ENCODE peak calls at places on chromosome X, in eight cellular contexts. One of them, this sample, is unnamed.

GRCh38 chrX:41730101-41730500 is 6.1 kb downstream of the GPR82 start:
- DNase-seq in PC-3: no peak
- DNase-seq in mammary epithelial cell: no peak
- DNase-seq in GM23338: no peak
- DNase-seq in mesenchymal stem cell: peak; percentile 57
- DNase-seq in H9: no peak
- DNase-seq in SK-N-SH: no peak
- DNase-seq in HCT116: no peak
- DNase-seq in this sample: no peak

GRCh38 chrX:129655547-129656248 is 942 bp upstream of the APLN start:
- DNase-seq in PC-3: peak; percentile 56
- DNase-seq in HCT116: no peak
- DNase-seq in H9: peak; percentile 59
- DNase-seq in mammary epithelial cell: peak; percentile 23
- DNase-seq in SK-N-SH: no peak
- DNase-seq in mesenchymal stem cell: peak; percentile 32
- DNase-seq in GM23338: peak; percentile 55
- DNase-seq in this sample: peak; percentile 67

GRCh38 chrX:134999469-134999868 is 8.7 kb downstream of the SMIM10 start:
- DNase-seq in mammary epithelial cell: peak; percentile 19
- DNase-seq in HCT116: peak; percentile 51
- DNase-seq in SK-N-SH: peak; percentile 45
- DNase-seq in PC-3: peak; percentile 73
- DNase-seq in mesenchymal stem cell: peak; percentile 56
- DNase-seq in H9: no peak
- DNase-seq in GM23338: peak; percentile 43
- DNase-seq in this sample: peak; percentile 38

GRCh38 chrX:110561036-110561435 is 202.4 kb downstream of the RTL9 start:
- DNase-seq in HCT116: no peak
- DNase-seq in SK-N-SH: no peak
- DNase-seq in PC-3: peak; percentile 21
- DNase-seq in mesenchymal stem cell: no peak
- DNase-seq in mammary epithelial cell: no peak
- DNase-seq in H9: no peak
- DNase-seq in GM23338: no peak
- DNase-seq in this sample: no peak

GRCh38 chrX:44915361-44915868 is 42.4 kb downstream of the KDM6A start:
- DNase-seq in GM23338: no peak
- DNase-seq in PC-3: no peak
- DNase-seq in H9: no peak
- DNase-seq in SK-N-SH: peak; percentile 54
- DNase-seq in mesenchymal stem cell: peak; percentile 20
- DNase-seq in HCT116: no peak
- DNase-seq in mammary epithelial cell: no peak
- DNase-seq in this sample: peak; percentile 6

GRCh38 chrX:41711021-41711667 is 12.8 kb upstream of the GPR82 start:
- DNase-seq in PC-3: no peak
- DNase-seq in HCT116: no peak
- DNase-seq in GM23338: no peak
- DNase-seq in SK-N-SH: no peak
- DNase-seq in mammary epithelial cell: no peak
- DNase-seq in H9: no peak
- DNase-seq in mesenchymal stem cell: no peak
- DNase-seq in this sample: peak; percentile 30

GRCh38 chrX:154459843-154460242 is 1.8 kb downstream of the PLXNA3 start:
- DNase-seq in SK-N-SH: peak; percentile 74
- DNase-seq in mammary epithelial cell: no peak
- DNase-seq in H9: no peak
- DNase-seq in GM23338: no peak
- DNase-seq in PC-3: no peak
- DNase-seq in HCT116: no peak
- DNase-seq in mesenchymal stem cell: no peak
- DNase-seq in this sample: no peak

GRCh38 chrX:11352296-11352741 is 59.1 kb downstream of the AMELX start:
- DNase-seq in GM23338: no peak
- DNase-seq in mesenchymal stem cell: no peak
- DNase-seq in SK-N-SH: no peak
- DNase-seq in PC-3: peak; percentile 6
- DNase-seq in mammary epithelial cell: no peak
- DNase-seq in H9: no peak
- DNase-seq in HCT116: no peak
- DNase-seq in this sample: no peak

GRCh38 chrX:107935200-107935599 is 47.0 kb downstream of the TEX13B start:
- DNase-seq in mammary epithelial cell: peak; percentile 73
- DNase-seq in HCT116: no peak
- DNase-seq in SK-N-SH: no peak
- DNase-seq in H9: no peak
- DNase-seq in GM23338: peak; percentile 5
- DNase-seq in PC-3: peak; percentile 44
- DNase-seq in mesenchymal stem cell: peak; percentile 22
- DNase-seq in this sample: peak; percentile 1

GRCh38 chrX:133856819-133857218 is 128.6 kb downstream of the GPC3 start:
- DNase-seq in PC-3: no peak
- DNase-seq in mesenchymal stem cell: no peak
- DNase-seq in H9: no peak
- DNase-seq in mammary epithelial cell: no peak
- DNase-seq in HCT116: no peak
- DNase-seq in GM23338: no peak
- DNase-seq in SK-N-SH: no peak
- DNase-seq in this sample: peak; percentile 6

GRCh38 chrX:35166023-35166422 is 223.4 kb downstream of the FAM47B start:
- DNase-seq in mesenchymal stem cell: peak; percentile 13
- DNase-seq in SK-N-SH: no peak
- DNase-seq in HCT116: no peak
- DNase-seq in PC-3: no peak
- DNase-seq in GM23338: no peak
- DNase-seq in mammary epithelial cell: no peak
- DNase-seq in H9: no peak
- DNase-seq in this sample: no peak

GRCh38 chrX:31223817-31224216 is 152.0 kb upstream of the FTHL17 start:
- DNase-seq in SK-N-SH: no peak
- DNase-seq in GM23338: no peak
- DNase-seq in PC-3: no peak
- DNase-seq in HCT116: no peak
- DNase-seq in H9: no peak
- DNase-seq in mammary epithelial cell: peak; percentile 83
- DNase-seq in mesenchymal stem cell: peak; percentile 80
- DNase-seq in this sample: no peak

GRCh38 chrX:142134533-142134932 is 70.6 kb downstream of the MAGEC2 start:
- DNase-seq in mesenchymal stem cell: no peak
- DNase-seq in GM23338: no peak
- DNase-seq in SK-N-SH: no peak
- DNase-seq in HCT116: no peak
- DNase-seq in H9: no peak
- DNase-seq in mammary epithelial cell: no peak
- DNase-seq in PC-3: no peak
- DNase-seq in this sample: peak; percentile 0

GRCh38 chrX:23118890-23119527 is 119.2 kb downstream of the DDX53 start:
- DNase-seq in mammary epithelial cell: no peak
- DNase-seq in mesenchymal stem cell: no peak
- DNase-seq in SK-N-SH: no peak
- DNase-seq in H9: peak; percentile 40
- DNase-seq in GM23338: peak; percentile 8
- DNase-seq in PC-3: peak; percentile 87
- DNase-seq in HCT116: no peak
- DNase-seq in this sample: peak; percentile 41

GRCh38 chrX:38282044-38282443 is 45.3 kb downstream of the RPGR start:
- DNase-seq in H9: no peak
- DNase-seq in mesenchymal stem cell: peak; percentile 13
- DNase-seq in SK-N-SH: no peak
- DNase-seq in PC-3: peak; percentile 7
- DNase-seq in HCT116: no peak
- DNase-seq in mammary epithelial cell: no peak
- DNase-seq in GM23338: peak; percentile 30
- DNase-seq in this sample: peak; percentile 18

GRCh38 chrX:54230440-54231148 is 47.5 kb upstream of the FAM120C start:
- DNase-seq in GM23338: peak; percentile 0
- DNase-seq in H9: no peak
- DNase-seq in PC-3: no peak
- DNase-seq in mesenchymal stem cell: peak; percentile 3
- DNase-seq in HCT116: no peak
- DNase-seq in mammary epithelial cell: no peak
- DNase-seq in SK-N-SH: no peak
- DNase-seq in this sample: peak; percentile 22

GRCh38 chrX:49627030-49627777 is 28.4 kb downstream of the GAGE1 start:
- DNase-seq in SK-N-SH: peak; percentile 52
- DNase-seq in HCT116: peak; percentile 51
- DNase-seq in H9: peak; percentile 65
- DNase-seq in mesenchymal stem cell: no peak
- DNase-seq in GM23338: peak; percentile 55
- DNase-seq in PC-3: peak; percentile 20
- DNase-seq in mammary epithelial cell: peak; percentile 1
- DNase-seq in this sample: peak; percentile 46

GRCh38 chrX:103791826-103792458 is 15.3 kb downstream of the PLP1 start:
- DNase-seq in GM23338: no peak
- DNase-seq in mammary epithelial cell: no peak
- DNase-seq in mesenchymal stem cell: no peak
- DNase-seq in HCT116: no peak
- DNase-seq in PC-3: peak; percentile 59
- DNase-seq in SK-N-SH: no peak
- DNase-seq in H9: no peak
- DNase-seq in this sample: no peak

GRCh38 chrX:78522601-78523000 is 136.5 kb downstream of the RTL3 start:
- DNase-seq in PC-3: no peak
- DNase-seq in GM23338: no peak
- DNase-seq in mammary epithelial cell: peak; percentile 6
- DNase-seq in H9: no peak
- DNase-seq in SK-N-SH: no peak
- DNase-seq in HCT116: no peak
- DNase-seq in mesenchymal stem cell: no peak
- DNase-seq in this sample: no peak

GRCh38 chrX:106862972-106863688 is 40.0 kb downstream of the RIPPLY1 start:
- DNase-seq in H9: peak; percentile 71
- DNase-seq in mesenchymal stem cell: no peak
- DNase-seq in GM23338: peak; percentile 62
- DNase-seq in HCT116: peak; percentile 1
- DNase-seq in mammary epithelial cell: peak; percentile 24
- DNase-seq in PC-3: peak; percentile 61
- DNase-seq in SK-N-SH: peak; percentile 24
- DNase-seq in this sample: peak; percentile 56

GRCh38 chrX:48474581-48474980 is 1.4 kb upstream of the FTSJ1 start:
- DNase-seq in PC-3: no peak
- DNase-seq in mammary epithelial cell: no peak
- DNase-seq in mesenchymal stem cell: no peak
- DNase-seq in GM23338: no peak
- DNase-seq in H9: no peak
- DNase-seq in SK-N-SH: no peak
- DNase-seq in HCT116: no peak
- DNase-seq in this sample: no peak
- H3K4me2 ChIP-seq in PC-3: peak overlapping the region; percentile 100
- H3K4me2 ChIP-seq in mammary epithelial cell: peak overlapping the region; percentile 84
- H3K4me2 ChIP-seq in mesenchymal stem cell: no peak overlapping the region
- H3K4me2 ChIP-seq in GM23338: peak overlapping the region; percentile 85
- H3K4me2 ChIP-seq in H9: no peak overlapping the region
- H3K4me2 ChIP-seq in SK-N-SH: peak overlapping the region; percentile 62
- H3K4me2 ChIP-seq in HCT116: peak overlapping the region; percentile 86
- H3K4me2 ChIP-seq in this sample: no peak overlapping the region

DNA sequence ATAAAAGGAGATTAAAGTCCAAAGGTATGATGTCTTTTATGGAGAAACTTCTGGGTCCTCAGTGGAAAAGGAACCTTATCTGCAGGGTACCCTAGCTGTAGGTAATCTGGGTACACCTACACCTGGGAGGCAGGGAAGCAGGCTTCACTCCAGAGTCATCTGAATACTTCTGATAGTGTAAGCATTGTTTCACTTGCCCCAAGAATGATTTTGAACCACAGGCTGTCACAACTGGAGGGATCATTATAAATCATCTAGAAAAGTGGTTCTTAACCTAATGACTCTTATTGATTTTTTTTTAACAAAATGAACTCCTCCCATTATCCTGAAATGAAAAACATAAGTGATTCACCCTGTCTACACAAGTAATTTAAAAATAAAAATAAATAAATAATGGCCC is 44.0 kb upstream of the STK26 start:
- DNase-seq in H9: no peak
- DNase-seq in GM23338: no peak
- DNase-seq in SK-N-SH: no peak
- DNase-seq in mammary epithelial cell: no peak
- DNase-seq in PC-3: no peak
- DNase-seq in mesenchymal stem cell: no peak
- DNase-seq in HCT116: no peak
- DNase-seq in this sample: no peak
- H3K4me2 ChIP-seq in H9: no peak overlapping the region
- H3K4me2 ChIP-seq in GM23338: no peak overlapping the region
- H3K4me2 ChIP-seq in SK-N-SH: no peak overlapping the region
- H3K4me2 ChIP-seq in mammary epithelial cell: no peak overlapping the region
- H3K4me2 ChIP-seq in PC-3: no peak overlapping the region
- H3K4me2 ChIP-seq in mesenchymal stem cell: no peak overlapping the region
- H3K4me2 ChIP-seq in HCT116: no peak overlapping the region
- H3K4me2 ChIP-seq in this sample: no peak overlapping the region

GRCh38 chrX:1336331-1337143 is at the start of gene IL3RA:
- DNase-seq in SK-N-SH: no peak
- DNase-seq in PC-3: no peak
- DNase-seq in GM23338: no peak
- DNase-seq in HCT116: no peak
- DNase-seq in mammary epithelial cell: no peak
- DNase-seq in mesenchymal stem cell: peak; percentile 75
- DNase-seq in H9: no peak
- DNase-seq in this sample: no peak
- H3K4me2 ChIP-seq in SK-N-SH: peak within 1 kb of the TSS; percentile 61
- H3K4me2 ChIP-seq in PC-3: peak within 1 kb of the TSS; percentile 69
- H3K4me2 ChIP-seq in GM23338: no peak within 1 kb of the TSS
- H3K4me2 ChIP-seq in HCT116: no peak within 1 kb of the TSS
- H3K4me2 ChIP-seq in mammary epithelial cell: peak within 1 kb of the TSS; percentile 60
- H3K4me2 ChIP-seq in mesenchymal stem cell: peak within 1 kb of the TSS; percentile 23
- H3K4me2 ChIP-seq in H9: no peak within 1 kb of the TSS
- H3K4me2 ChIP-seq in this sample: no peak within 1 kb of the TSS

GRCh38 chrX:20454117-20454516 is 187.4 kb upstream of the RPS6KA3 start:
- DNase-seq in SK-N-SH: no peak
- DNase-seq in GM23338: no peak
- DNase-seq in PC-3: peak; percentile 33
- DNase-seq in HCT116: no peak
- DNase-seq in H9: no peak
- DNase-seq in mammary epithelial cell: no peak
- DNase-seq in mesenchymal stem cell: peak; percentile 49
- DNase-seq in this sample: peak; percentile 19
- H3K4me2 ChIP-seq in SK-N-SH: no peak overlapping the region
- H3K4me2 ChIP-seq in GM23338: no peak overlapping the region
- H3K4me2 ChIP-seq in PC-3: no peak overlapping the region
- H3K4me2 ChIP-seq in HCT116: no peak overlapping the region
- H3K4me2 ChIP-seq in H9: no peak overlapping the region
- H3K4me2 ChIP-seq in mammary epithelial cell: no peak overlapping the region
- H3K4me2 ChIP-seq in mesenchymal stem cell: no peak overlapping the region
- H3K4me2 ChIP-seq in this sample: no peak overlapping the region

DNA sequence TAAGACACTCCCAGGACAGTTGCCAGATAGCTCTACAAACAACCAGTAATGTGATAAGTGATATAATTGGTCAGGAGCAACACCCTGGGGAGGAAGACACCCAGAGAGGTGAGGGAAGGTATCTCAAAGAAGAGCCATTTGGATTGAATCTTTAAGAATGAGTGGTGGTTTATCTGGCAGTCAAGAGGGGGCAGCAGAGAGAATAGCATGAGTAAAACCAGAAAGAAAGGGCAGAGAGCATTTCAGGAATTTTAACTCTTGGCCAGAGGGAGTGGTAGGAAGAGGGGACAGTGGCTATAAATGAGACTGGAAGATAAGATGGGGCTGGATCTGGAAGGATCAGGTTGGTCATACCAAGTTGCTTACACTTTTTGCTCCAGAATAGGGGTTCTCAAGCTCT is 5.9 kb upstream of the SEPTIN6 start:
- DNase-seq in mammary epithelial cell: peak; percentile 32
- DNase-seq in SK-N-SH: peak; percentile 63
- DNase-seq in PC-3: peak; percentile 65
- DNase-seq in GM23338: peak; percentile 82
- DNase-seq in H9: peak; percentile 36
- DNase-seq in HCT116: peak; percentile 47
- DNase-seq in mesenchymal stem cell: peak; percentile 65
- DNase-seq in this sample: peak; percentile 89
- H3K4me2 ChIP-seq in mammary epithelial cell: no peak overlapping the region
- H3K4me2 ChIP-seq in SK-N-SH: no peak overlapping the region
- H3K4me2 ChIP-seq in PC-3: no peak overlapping the region
- H3K4me2 ChIP-seq in GM23338: no peak overlapping the region
- H3K4me2 ChIP-seq in H9: no peak overlapping the region
- H3K4me2 ChIP-seq in HCT116: no peak overlapping the region
- H3K4me2 ChIP-seq in mesenchymal stem cell: no peak overlapping the region
- H3K4me2 ChIP-seq in this sample: no peak overlapping the region